ENCODE peak calls at places on chromosome 9, in ten cellular contexts. J, I, P, E, D, A, H, M, F and Y are unnamed samples.

GRCh38 chr9:72471096-72471495 is 50.3 kb upstream of the TMC1 start:
- DNase-seq in I (no peak), M (no peak), A (no peak), F (no peak), H (no peak), P (no peak), J (no peak), D (no peak), E (no peak), Y (no peak)

GRCh38 chr9:133844876-133845658 is 106.9 kb upstream of the SARDH start:
- DNase-seq in A (peak), P (no peak), I (peak), H (no peak), J (no peak), F (peak), D (no peak), E (no peak), M (peak), Y (no peak)

GRCh38 chr9:84207443-84208032 is 133.0 kb downstream of the SLC28A3 start:
- DNase-seq in F (no peak), M (no peak), J (no peak), H (no peak), A (no peak), I (no peak), E (no peak), P (no peak), D (no peak), Y (no peak)

GRCh38 chr9:71904076-71904475 is 6.9 kb downstream of the ABHD17B start:
- DNase-seq in E (no peak), A (no peak), J (no peak), H (no peak), P (no peak), I (no peak), F (no peak), M (no peak), D (no peak), Y (no peak)

GRCh38 chr9:134922066-134922931 is 4.6 kb upstream of the FCN1 start:
- DNase-seq in H (no peak), J (no peak), F (no peak), E (no peak), I (no peak), P (peak), A (no peak), D (no peak), M (no peak), Y (no peak)

GRCh38 chr9:126377521-126377920 is 50.9 kb downstream of the MVB12B start:
- DNase-seq in P (no peak), D (no peak), F (no peak), H (no peak), J (no peak), M (no peak), A (no peak), I (no peak), E (no peak), Y (no peak)

GRCh38 chr9:134928796-134929559 is 11.3 kb upstream of the FCN1 start:
- DNase-seq in F (no peak), J (no peak), D (no peak), P (no peak), M (no peak), A (no peak), E (no peak), H (no peak), I (no peak), Y (no peak)

GRCh38 chr9:109520475-109521132 is 22.5 kb upstream of the PTPN3 start:
- DNase-seq in J (peak), E (peak), I (peak), A (peak), M (peak), H (peak), P (no peak), F (no peak), D (peak), Y (no peak)

GRCh38 chr9:121398374-121398773 is 28.3 kb upstream of the STOM start:
- DNase-seq in M (peak), P (no peak), D (no peak), J (peak), A (peak), F (no peak), I (peak), E (no peak), H (no peak), Y (no peak)

GRCh38 chr9:114008667-114009410 is 69.3 kb downstream of the AMBP start:
- DNase-seq in P (peak), J (no peak), I (no peak), A (no peak), D (no peak), H (no peak), F (no peak), M (no peak), E (no peak), Y (no peak)

GRCh38 chr9:132412089-132412488 is 2.1 kb downstream of the CFAP77 start:
- DNase-seq in F (no peak), A (peak), I (peak), D (peak), E (peak), P (no peak), J (no peak), H (no peak), M (peak), Y (no peak)

GRCh38 chr9:83466877-83467276 is 71.3 kb downstream of the FRMD3 start:
- DNase-seq in F (no peak), D (no peak), H (no peak), E (no peak), A (no peak), M (no peak), P (no peak), I (no peak), J (no peak), Y (no peak)

GRCh38 chr9:92439921-92440750 is 15.9 kb upstream of the OMD start:
- DNase-seq in H (no peak), M (peak), A (peak), P (no peak), D (no peak), I (peak), E (no peak), J (peak), F (no peak), Y (no peak)

GRCh38 chr9:95313010-95313498 is 4.5 kb downstream of the FANCC start:
- DNase-seq in F (peak), H (no peak), M (peak), E (no peak), J (no peak), P (no peak), I (peak), D (no peak), A (peak), Y (no peak)

GRCh38 chr9:15349892-15350761 is 43.1 kb upstream of the TTC39B start:
- DNase-seq in D (no peak), H (no peak), E (peak), M (peak), I (peak), F (no peak), P (peak), J (no peak), A (no peak), Y (no peak)

GRCh38 chr9:133102190-133103021 is 18.6 kb downstream of the RALGDS start:
- DNase-seq in D (no peak), F (no peak), E (no peak), M (no peak), A (no peak), H (no peak), P (no peak), J (no peak), I (no peak), Y (no peak)

GRCh38 chr9:34558911-34559615 is 30.5 kb downstream of the CNTFR start:
- DNase-seq in F (no peak), D (no peak), M (no peak), A (no peak), J (no peak), E (no peak), I (no peak), H (no peak), P (no peak), Y (no peak)

GRCh38 chr9:76818271-76818670 is 54.0 kb downstream of the PCA3 start:
- DNase-seq in E (peak), I (peak), F (no peak), H (no peak), M (peak), P (no peak), A (peak), D (no peak), J (peak), Y (no peak)

GRCh38 chr9:89635816-89636215 is 31.0 kb downstream of the GADD45G start:
- DNase-seq in D (no peak), I (no peak), J (no peak), M (no peak), F (no peak), E (peak), H (no peak), P (no peak), A (no peak), Y (no peak)

GRCh38 chr9:86792136-86792535 is 155.2 kb downstream of the GAS1 start:
- DNase-seq in J (no peak), I (no peak), D (no peak), M (peak), A (no peak), F (no peak), P (no peak), H (no peak), E (no peak), Y (no peak)

GRCh38 chr9:99824378-99825157 is 2.9 kb downstream of the NR4A3 start:
- DNase-seq in E (peak), D (peak), P (peak), M (peak), H (peak), I (peak), A (peak), J (peak), F (peak), Y (peak)

GRCh38 chr9:93205045-93205768 is 21.3 kb downstream of the WNK2 start:
- DNase-seq in D (no peak), M (no peak), H (no peak), F (no peak), A (no peak), I (peak), E (no peak), J (no peak), P (no peak), Y (no peak)

GRCh38 chr9:97519441-97519970 is 18.0 kb downstream of the TMOD1 start:
- DNase-seq in H (no peak), I (no peak), A (no peak), E (no peak), M (no peak), D (no peak), F (no peak), P (no peak), J (no peak), Y (no peak)

GRCh38 chr9:114745108-114745848 is 60.6 kb downstream of the TNFSF15 start:
- DNase-seq in F (no peak), P (no peak), A (no peak), M (no peak), I (peak), J (no peak), E (no peak), H (no peak), D (no peak), Y (no peak)

GRCh38 chr9:3186751-3187150 is 339.1 kb downstream of the RFX3 start:
- DNase-seq in D (no peak), E (no peak), F (no peak), M (no peak), P (no peak), A (no peak), I (no peak), H (no peak), J (no peak), Y (no peak)

GRCh38 chr9:111957856-111958631 is 61.4 kb downstream of the UGCG start:
- DNase-seq in M (peak), E (peak), J (peak), A (peak), I (peak), D (no peak), F (no peak), H (no peak), P (no peak), Y (no peak)

GRCh38 chr9:33161011-33161588 is 6.0 kb downstream of the B4GALT1 start:
- DNase-seq in M (peak), F (no peak), H (peak), E (peak), P (peak), A (peak), D (no peak), J (peak), I (peak), Y (peak)

GRCh38 chr9:94068257-94068656 is 16.0 kb upstream of the PTPDC1 start:
- DNase-seq in E (no peak), M (no peak), F (no peak), D (no peak), H (no peak), A (no peak), P (no peak), I (no peak), J (no peak), Y (no peak)

GRCh38 chr9:103734471-103734870 is 359.6 kb upstream of the SMC2 start:
- DNase-seq in F (no peak), E (no peak), P (no peak), D (no peak), J (no peak), M (no peak), I (peak), A (no peak), H (no peak), Y (no peak)

GRCh38 chr9:33473216-33473615 is 508 bp downstream of the NOL6 start:
- DNase-seq in A (peak), D (peak), I (no peak), H (no peak), J (no peak), F (no peak), M (no peak), E (no peak), P (no peak), Y (no peak)

GRCh38 chr9:26527931-26528330 is 364.7 kb downstream of the CAAP1 start:
- DNase-seq in D (no peak), F (no peak), I (no peak), P (no peak), E (no peak), J (no peak), M (no peak), A (no peak), H (no peak), Y (no peak)

GRCh38 chr9:111621895-111622480 is 9.1 kb upstream of the DNAJC25 start:
- DNase-seq in I (peak), P (peak), H (no peak), A (peak), F (no peak), E (peak), D (peak), J (no peak), M (peak), Y (no peak)

GRCh38 chr9:76921161-76921560 is 15.2 kb upstream of the PRUNE2 start:
- DNase-seq in H (no peak), E (no peak), M (no peak), J (no peak), F (no peak), P (no peak), D (no peak), A (no peak), I (no peak), Y (no peak)

GRCh38 chr9:75197521-75197920 is 109.2 kb downstream of the OSTF1 start:
- DNase-seq in J (no peak), I (peak), A (no peak), F (no peak), M (peak), D (no peak), H (no peak), E (no peak), P (no peak), Y (no peak)

GRCh38 chr9:4591123-4591500 is 71.0 kb upstream of the PLPP6 start:
- DNase-seq in M (no peak), H (no peak), P (no peak), F (no peak), E (no peak), I (no peak), J (no peak), D (no peak), A (no peak), Y (no peak)

GRCh38 chr9:129666575-129666974 is 1.1 kb downstream of the PRRX2 start:
- DNase-seq in J (no peak), A (peak), E (no peak), P (no peak), H (no peak), I (no peak), F (no peak), M (no peak), D (no peak), Y (no peak)

GRCh38 chr9:113634597-113635515 is 171.3 kb downstream of the RGS3 start:
- DNase-seq in J (no peak), P (no peak), A (no peak), M (no peak), D (no peak), E (no peak), H (no peak), F (no peak), I (no peak), Y (no peak)